ENCODE peak calls at places on chromosomes 13 and 19, in five cellular contexts. Y is left ventricle myocardium inferior, K is fibroblast of pulmonary artery, G is BE2C, A is lower lobe of right lung. V is an unnamed sample.
A peak's percentile ranks its signal among the peaks of the same experiment; 100 is the strongest.

GRCh38 chr13:51638497-51638871 is 54.2 kb downstream of the WDFY2 start:
- DNase-seq in G (no peak), K (no peak), Y (no peak), A (no peak), V (no peak)

GRCh38 chr13:40181203-40181845 is 485.1 kb downstream of the FOXO1 start:
- DNase-seq in Y (no peak), G (no peak), A (no peak), K (peak; percentile 94), V (peak; percentile 95)

GRCh38 chr13:48505597-48506091 is 27.2 kb downstream of the RCBTB2 start:
- DNase-seq in Y (no peak), A (no peak), K (no peak), G (no peak), V (no peak)

GRCh38 chr13:39457274-39457673 is 145.7 kb downstream of the LHFPL6 start:
- DNase-seq in A (no peak), G (no peak), K (no peak), Y (no peak), V (no peak)

GRCh38 chr19:12788682-12789097 is 2.6 kb upstream of the JUNB start:
- DNase-seq in K (peak; percentile 77), G (peak; percentile 93), A (peak; percentile 85), Y (peak; percentile 87), V (peak; percentile 79)

GRCh38 chr19:32339988-32340874 is 5.2 kb upstream of the ZNF507 start:
- DNase-seq in G (peak; percentile 65), Y (peak; percentile 68), K (peak; percentile 61), A (peak; percentile 74), V (peak; percentile 64)

GRCh38 chr13:35332134-35332533 is 144.4 kb downstream of the MAB21L1 start:
- DNase-seq in Y (no peak), A (no peak), G (no peak), K (no peak), V (no peak)

GRCh38 chr19:33375760-33376159 is 2.3 kb downstream of the CEBPG start:
- DNase-seq in A (no peak), K (peak; percentile 53), Y (no peak), G (no peak), V (peak; percentile 52)

GRCh38 chr13:47945738-47946137 is 55.3 kb downstream of the SUCLA2 start:
- DNase-seq in G (no peak), Y (no peak), K (peak; percentile 73), A (no peak), V (peak; percentile 92)

GRCh38 chr13:27372896-27373295 is 51.5 kb upstream of the GTF3A start:
- DNase-seq in K (peak; percentile 18), Y (no peak), G (peak; percentile 39), A (peak; percentile 80), V (no peak)

GRCh38 chr19:16876904-16877361 is 11.9 kb upstream of the F2RL3 start:
- DNase-seq in K (no peak), G (no peak), Y (no peak), A (no peak), V (peak; percentile 73)

GRCh38 chr13:32285633-32285965 is 29.6 kb downstream of the ZAR1L start:
- DNase-seq in K (no peak), Y (no peak), A (no peak), G (no peak), V (no peak)

DNA sequence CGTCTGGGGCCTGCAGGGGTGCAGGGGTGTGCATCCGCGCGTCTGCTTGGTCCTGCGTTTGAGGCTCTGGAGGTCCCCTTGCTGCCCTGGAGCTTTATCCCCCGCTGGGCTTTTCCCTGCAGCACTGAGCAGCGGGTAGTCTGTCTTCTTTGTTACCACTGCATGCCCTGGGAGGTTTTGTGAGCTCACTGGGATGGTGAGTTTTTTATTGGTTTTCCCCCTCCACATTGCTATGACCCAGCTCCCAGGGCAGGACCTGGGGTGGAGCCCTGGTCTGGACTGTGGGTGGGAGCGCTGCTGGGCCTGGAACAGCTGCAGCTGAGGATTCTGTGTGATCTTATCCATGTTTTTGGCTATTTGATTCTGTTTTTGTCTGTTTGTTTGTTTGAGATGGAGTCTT is 2.8 kb upstream of the ZNF628 start:
- DNase-seq in A (no peak), G (peak; percentile 18), K (no peak), Y (no peak), V (peak; percentile 60)
- H3K4me3 ChIP-seq in A (no peak overlapping the region), G (no peak overlapping the region), K (no peak overlapping the region), Y (no peak overlapping the region), V (no peak overlapping the region)

GRCh38 chr13:86945596-86945995 is 725.6 kb upstream of the SLITRK5 start:
- DNase-seq in A (no peak), Y (no peak), K (no peak), G (no peak), V (peak; percentile 33)

GRCh38 chr13:86946734-86947133 is 724.4 kb upstream of the SLITRK5 start:
- DNase-seq in G (no peak), A (no peak), Y (no peak), K (no peak), V (no peak)
- TF ChIP-seq CTCF in G (no peak), A (no peak), Y (no peak), K (no peak), V (no peak)

GRCh38 chr19:54096642-54097106 is 3.9 kb downstream of the OSCAR start:
- DNase-seq in K (peak; percentile 54), Y (no peak), A (no peak), G (no peak), V (peak; percentile 58)
- H3K4me3 ChIP-seq in K (peak overlapping the region; percentile 32), Y (peak overlapping the region; percentile 25), A (peak overlapping the region; percentile 31), G (no peak overlapping the region), V (peak overlapping the region; percentile 52)

DNA sequence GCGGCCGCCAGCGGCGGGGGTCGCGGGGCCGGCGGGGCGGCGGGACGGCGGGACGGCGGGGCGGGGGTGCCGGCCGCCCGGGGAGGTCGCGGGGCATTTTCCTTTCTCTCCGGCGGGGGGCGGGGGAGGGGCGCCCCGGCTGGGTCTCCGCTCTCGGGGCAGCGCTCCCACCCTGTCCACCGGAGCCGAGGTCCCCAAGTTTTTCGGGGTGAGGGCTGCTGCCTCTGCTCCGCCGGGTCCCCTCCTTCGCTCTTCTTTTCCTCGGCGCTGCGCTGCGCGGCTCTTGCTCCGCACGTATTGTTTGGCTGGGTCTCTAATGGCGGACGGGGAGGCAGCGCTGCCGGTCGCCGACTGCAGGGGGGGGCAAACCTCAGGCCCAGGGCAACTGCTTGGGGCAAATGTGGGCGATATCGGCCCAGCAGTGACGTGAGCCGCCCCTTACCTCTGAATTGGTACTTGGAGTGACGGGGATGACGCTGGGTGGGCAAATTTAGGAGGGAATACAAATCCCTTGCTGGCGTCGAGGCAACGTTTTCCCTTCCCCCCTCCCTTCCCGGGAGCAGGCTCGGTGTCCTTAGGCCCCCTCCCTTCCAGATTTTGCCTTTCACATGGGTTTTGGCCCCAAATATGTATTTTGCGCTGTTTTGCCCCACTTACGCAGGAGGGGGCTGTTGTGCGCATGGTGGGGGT is 759 bp downstream of the ZMYM2 start:
- DNase-seq in A (peak; percentile 78), Y (peak; percentile 57), K (peak; percentile 51), G (peak; percentile 72), V (peak; percentile 51)
- TF ChIP-seq CTCF in A (no peak), Y (no peak), K (no peak), G (no peak), V (peak; percentile 33)

GRCh38 chr13:24338721-24339120 is 29.3 kb downstream of the C1QTNF9 start:
- DNase-seq in G (no peak), A (no peak), Y (no peak), K (no peak), V (no peak)
- H3K4me3 ChIP-seq in G (no peak overlapping the region), A (no peak overlapping the region), Y (no peak overlapping the region), K (no peak overlapping the region), V (no peak overlapping the region)

GRCh38 chr19:5298502-5298901 is 42.1 kb downstream of the PTPRS start:
- DNase-seq in K (no peak), A (peak; percentile 86), G (no peak), Y (no peak), V (no peak)
- TF ChIP-seq CTCF in K (no peak), A (no peak), G (no peak), Y (no peak), V (no peak)

GRCh38 chr19:24032651-24033050 is 54.3 kb upstream of the ZNF254 start:
- DNase-seq in K (no peak), G (no peak), A (peak; percentile 48), Y (no peak), V (no peak)
- H3K4me3 ChIP-seq in K (peak overlapping the region; percentile 89), G (peak overlapping the region; percentile 44), A (peak overlapping the region; percentile 88), Y (peak overlapping the region; percentile 85), V (peak overlapping the region; percentile 76)

GRCh38 chr13:30038884-30039283 is 188.5 kb upstream of the UBL3 start:
- DNase-seq in Y (no peak), K (peak; percentile 52), G (no peak), A (no peak), V (no peak)
- TF ChIP-seq CTCF in Y (no peak), K (peak; percentile 7), G (no peak), A (no peak), V (no peak)

V was measured in choroid plexus epithelial cell.